ENCODE peak calls at places on chromosomes 13 and 19, in nine cellular contexts. One of them, this sample, is unnamed. For H3K4me1 and H3K9me3, the result is how much of the 10 kb centered on the place peaks cover.

GRCh38 chr13:37966266-37966665 is 96.7 kb upstream of the TRPC4 start:
- DNase-seq in mucosa of descending colon: no peak
- DNase-seq in colonic mucosa: no peak
- DNase-seq in tibial nerve: no peak
- DNase-seq in OCI-LY7: no peak
- DNase-seq in CD8-positive, alpha-beta memory T cell: no peak
- DNase-seq in vagina: no peak
- DNase-seq in CD8-positive, alpha-beta T cell: no peak
- DNase-seq in fibroblast of lung: no peak
- DNase-seq in this sample: no peak

GRCh38 chr19:2014731-2015610 is 543 bp downstream of the BTBD2 start:
- DNase-seq in vagina: no peak
- DNase-seq in CD8-positive, alpha-beta memory T cell: no peak
- DNase-seq in tibial nerve: no peak
- DNase-seq in CD8-positive, alpha-beta T cell: no peak
- DNase-seq in mucosa of descending colon: peak
- DNase-seq in OCI-LY7: peak
- DNase-seq in colonic mucosa: no peak
- DNase-seq in fibroblast of lung: no peak
- DNase-seq in this sample: peak

GRCh38 chr13:75788494-75788991 is 152.4 kb downstream of the LMO7 start:
- DNase-seq in tibial nerve: no peak
- DNase-seq in fibroblast of lung: peak
- DNase-seq in CD8-positive, alpha-beta memory T cell: no peak
- DNase-seq in OCI-LY7: no peak
- DNase-seq in CD8-positive, alpha-beta T cell: no peak
- DNase-seq in colonic mucosa: peak
- DNase-seq in mucosa of descending colon: peak
- DNase-seq in vagina: no peak
- DNase-seq in this sample: no peak

GRCh38 chr13:106550570-106551135 is 15.2 kb upstream of the EFNB2 start:
- DNase-seq in CD8-positive, alpha-beta T cell: no peak
- DNase-seq in vagina: no peak
- DNase-seq in tibial nerve: no peak
- DNase-seq in CD8-positive, alpha-beta memory T cell: no peak
- DNase-seq in fibroblast of lung: no peak
- DNase-seq in colonic mucosa: no peak
- DNase-seq in OCI-LY7: no peak
- DNase-seq in mucosa of descending colon: no peak
- DNase-seq in this sample: no peak

GRCh38 chr13:18944501-18945068 is 237.0 kb downstream of the TUBA3C start:
- DNase-seq in tibial nerve: no peak
- DNase-seq in CD8-positive, alpha-beta T cell: no peak
- DNase-seq in CD8-positive, alpha-beta memory T cell: no peak
- DNase-seq in vagina: no peak
- DNase-seq in mucosa of descending colon: peak
- DNase-seq in colonic mucosa: no peak
- DNase-seq in fibroblast of lung: no peak
- DNase-seq in OCI-LY7: no peak
- DNase-seq in this sample: no peak

GRCh38 chr19:33460221-33460908 is 61.2 kb downstream of the PEPD start:
- DNase-seq in vagina: no peak
- DNase-seq in mucosa of descending colon: no peak
- DNase-seq in CD8-positive, alpha-beta T cell: no peak
- DNase-seq in colonic mucosa: no peak
- DNase-seq in fibroblast of lung: no peak
- DNase-seq in OCI-LY7: no peak
- DNase-seq in tibial nerve: no peak
- DNase-seq in CD8-positive, alpha-beta memory T cell: no peak
- DNase-seq in this sample: no peak

GRCh38 chr13:51629711-51630575 is 45.7 kb downstream of the WDFY2 start:
- DNase-seq in colonic mucosa: no peak
- DNase-seq in CD8-positive, alpha-beta memory T cell: no peak
- DNase-seq in tibial nerve: no peak
- DNase-seq in fibroblast of lung: no peak
- DNase-seq in vagina: no peak
- DNase-seq in OCI-LY7: no peak
- DNase-seq in CD8-positive, alpha-beta T cell: no peak
- DNase-seq in mucosa of descending colon: no peak
- DNase-seq in this sample: no peak

GRCh38 chr13:78370231-78370630 is 233.1 kb downstream of the POU4F1 start:
- DNase-seq in vagina: no peak
- DNase-seq in fibroblast of lung: no peak
- DNase-seq in OCI-LY7: no peak
- DNase-seq in tibial nerve: no peak
- DNase-seq in CD8-positive, alpha-beta memory T cell: no peak
- DNase-seq in CD8-positive, alpha-beta T cell: no peak
- DNase-seq in mucosa of descending colon: no peak
- DNase-seq in colonic mucosa: no peak
- DNase-seq in this sample: no peak

GRCh38 chr19:44552324-44552723 is 22.8 kb upstream of the CEACAM20 start:
- DNase-seq in tibial nerve: no peak
- DNase-seq in colonic mucosa: peak
- DNase-seq in mucosa of descending colon: no peak
- DNase-seq in vagina: no peak
- DNase-seq in OCI-LY7: peak
- DNase-seq in fibroblast of lung: peak
- DNase-seq in CD8-positive, alpha-beta T cell: no peak
- DNase-seq in CD8-positive, alpha-beta memory T cell: no peak
- DNase-seq in this sample: no peak

GRCh38 chr19:12872255-12872654 is 9.0 kb downstream of the DNASE2 start:
- DNase-seq in fibroblast of lung: no peak
- DNase-seq in mucosa of descending colon: no peak
- DNase-seq in CD8-positive, alpha-beta T cell: no peak
- DNase-seq in vagina: no peak
- DNase-seq in OCI-LY7: no peak
- DNase-seq in colonic mucosa: no peak
- DNase-seq in CD8-positive, alpha-beta memory T cell: no peak
- DNase-seq in tibial nerve: no peak
- DNase-seq in this sample: no peak

GRCh38 chr13:111877906-111878305 is 189.0 kb upstream of the SOX1 start:
- DNase-seq in colonic mucosa: no peak
- DNase-seq in CD8-positive, alpha-beta memory T cell: no peak
- DNase-seq in mucosa of descending colon: no peak
- DNase-seq in tibial nerve: no peak
- DNase-seq in fibroblast of lung: no peak
- DNase-seq in CD8-positive, alpha-beta T cell: no peak
- DNase-seq in OCI-LY7: no peak
- DNase-seq in vagina: no peak
- DNase-seq in this sample: no peak

GRCh38 chr19:50205681-50206138 is 2.3 kb downstream of the MYH14 start:
- DNase-seq in mucosa of descending colon: peak
- DNase-seq in tibial nerve: no peak
- DNase-seq in vagina: no peak
- DNase-seq in colonic mucosa: peak
- DNase-seq in CD8-positive, alpha-beta memory T cell: no peak
- DNase-seq in CD8-positive, alpha-beta T cell: no peak
- DNase-seq in fibroblast of lung: no peak
- DNase-seq in OCI-LY7: no peak
- DNase-seq in this sample: no peak

GRCh38 chr13:72521965-72522661 is 205.3 kb downstream of the MZT1 start:
- DNase-seq in tibial nerve: no peak
- DNase-seq in fibroblast of lung: no peak
- DNase-seq in CD8-positive, alpha-beta memory T cell: no peak
- DNase-seq in colonic mucosa: no peak
- DNase-seq in CD8-positive, alpha-beta T cell: no peak
- DNase-seq in mucosa of descending colon: no peak
- DNase-seq in vagina: no peak
- DNase-seq in OCI-LY7: no peak
- DNase-seq in this sample: no peak

GRCh38 chr13:73365240-73365639 is 306.4 kb downstream of the KLF5 start:
- DNase-seq in OCI-LY7: no peak
- DNase-seq in mucosa of descending colon: no peak
- DNase-seq in CD8-positive, alpha-beta memory T cell: no peak
- DNase-seq in vagina: no peak
- DNase-seq in CD8-positive, alpha-beta T cell: no peak
- DNase-seq in fibroblast of lung: no peak
- DNase-seq in colonic mucosa: no peak
- DNase-seq in tibial nerve: no peak
- DNase-seq in this sample: no peak

GRCh38 chr19:38952395-38953165 is 21.8 kb downstream of the MRPS12 start:
- DNase-seq in mucosa of descending colon: no peak
- DNase-seq in vagina: no peak
- DNase-seq in OCI-LY7: peak
- DNase-seq in CD8-positive, alpha-beta memory T cell: no peak
- DNase-seq in fibroblast of lung: no peak
- DNase-seq in colonic mucosa: peak
- DNase-seq in CD8-positive, alpha-beta T cell: no peak
- DNase-seq in tibial nerve: no peak
- DNase-seq in this sample: peak

GRCh38 chr19:16888629-16889371 is at the start of gene F2RL3:
- DNase-seq in fibroblast of lung: peak
- DNase-seq in mucosa of descending colon: peak
- DNase-seq in vagina: no peak
- DNase-seq in CD8-positive, alpha-beta T cell: no peak
- DNase-seq in colonic mucosa: peak
- DNase-seq in tibial nerve: no peak
- DNase-seq in CD8-positive, alpha-beta memory T cell: no peak
- DNase-seq in OCI-LY7: no peak
- DNase-seq in this sample: no peak

DNA sequence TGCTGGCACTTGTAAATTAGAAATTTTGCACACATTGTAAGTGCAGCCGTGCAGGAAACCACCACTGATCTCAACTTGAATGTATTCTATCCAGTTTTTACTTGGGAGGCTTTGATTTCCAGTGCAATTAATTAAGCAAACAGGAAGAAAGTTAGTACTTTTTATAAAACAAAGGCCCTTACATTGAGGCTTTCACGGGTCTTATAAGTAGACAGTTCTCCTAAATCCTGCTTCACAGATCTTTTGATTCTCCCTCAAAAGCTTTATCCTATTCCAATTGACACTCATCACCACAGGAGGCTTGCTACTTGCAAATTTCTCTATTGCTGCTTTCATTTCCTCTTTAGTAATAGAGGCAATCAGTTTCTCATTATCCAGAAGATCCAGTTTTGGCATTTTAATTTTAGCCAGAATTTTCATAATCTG is 90.1 kb downstream of the ERCC5 start:
- DNase-seq in CD8-positive, alpha-beta T cell: no peak
- DNase-seq in tibial nerve: no peak
- DNase-seq in OCI-LY7: peak
- DNase-seq in vagina: no peak
- DNase-seq in fibroblast of lung: no peak
- DNase-seq in CD8-positive, alpha-beta memory T cell: no peak
- DNase-seq in mucosa of descending colon: no peak
- DNase-seq in colonic mucosa: no peak
- DNase-seq in this sample: no peak
- H3K4me1 ChIP-seq in CD8-positive, alpha-beta T cell: under half
- H3K4me1 ChIP-seq in tibial nerve: under half
- H3K4me1 ChIP-seq in OCI-LY7: under half
- H3K4me1 ChIP-seq in vagina: under half
- H3K4me1 ChIP-seq in fibroblast of lung: under half
- H3K4me1 ChIP-seq in CD8-positive, alpha-beta memory T cell: under half
- H3K4me1 ChIP-seq in mucosa of descending colon: under half
- H3K4me1 ChIP-seq in colonic mucosa: under half
- H3K4me1 ChIP-seq in this sample: under half

DNA sequence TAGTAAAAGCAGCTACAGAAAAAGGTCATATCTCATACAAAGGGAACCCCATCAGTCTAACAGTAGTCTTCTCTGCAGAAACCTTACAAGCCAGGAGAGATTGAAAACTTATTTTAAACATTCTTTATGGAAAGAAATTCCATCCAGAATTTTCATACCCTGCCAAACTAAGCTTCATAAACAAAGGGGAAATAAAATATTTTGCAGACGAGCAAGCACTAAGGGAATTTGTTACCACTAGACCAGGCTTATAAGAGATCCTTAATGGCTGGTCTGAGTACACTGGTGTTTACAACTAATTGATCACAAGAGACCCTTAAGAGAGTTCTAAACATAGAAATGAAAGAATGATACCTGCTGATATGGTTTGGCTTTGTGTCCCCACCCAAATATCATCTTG is 128.6 kb upstream of the TNFSF11 start:
- DNase-seq in CD8-positive, alpha-beta T cell: no peak
- DNase-seq in vagina: no peak
- DNase-seq in mucosa of descending colon: no peak
- DNase-seq in tibial nerve: no peak
- DNase-seq in CD8-positive, alpha-beta memory T cell: no peak
- DNase-seq in colonic mucosa: no peak
- DNase-seq in fibroblast of lung: no peak
- DNase-seq in OCI-LY7: no peak
- DNase-seq in this sample: no peak
- H3K9me3 ChIP-seq in CD8-positive, alpha-beta T cell: under half
- H3K9me3 ChIP-seq in vagina: under half
- H3K9me3 ChIP-seq in mucosa of descending colon: under half
- H3K9me3 ChIP-seq in tibial nerve: under half
- H3K9me3 ChIP-seq in CD8-positive, alpha-beta memory T cell: under half
- H3K9me3 ChIP-seq in colonic mucosa: under half
- H3K9me3 ChIP-seq in fibroblast of lung: under half
- H3K9me3 ChIP-seq in OCI-LY7: under half
- H3K9me3 ChIP-seq in this sample: under half

GRCh38 chr19:18388328-18389094 is 2.6 kb downstream of the GDF15 start:
- DNase-seq in vagina: no peak
- DNase-seq in colonic mucosa: peak
- DNase-seq in CD8-positive, alpha-beta T cell: peak
- DNase-seq in tibial nerve: peak
- DNase-seq in mucosa of descending colon: peak
- DNase-seq in CD8-positive, alpha-beta memory T cell: peak
- DNase-seq in fibroblast of lung: peak
- DNase-seq in OCI-LY7: peak
- DNase-seq in this sample: peak
- H3K4me1 ChIP-seq in vagina: under half
- H3K4me1 ChIP-seq in colonic mucosa: under half
- H3K4me1 ChIP-seq in CD8-positive, alpha-beta T cell: under half
- H3K4me1 ChIP-seq in tibial nerve: under half
- H3K4me1 ChIP-seq in mucosa of descending colon: under half
- H3K4me1 ChIP-seq in CD8-positive, alpha-beta memory T cell: under half
- H3K4me1 ChIP-seq in fibroblast of lung: under half
- H3K4me1 ChIP-seq in OCI-LY7: under half
- H3K4me1 ChIP-seq in this sample: under half

GRCh38 chr13:99868767-99869166 is 102.8 kb downstream of the ZIC5 start:
- DNase-seq in OCI-LY7: no peak
- DNase-seq in CD8-positive, alpha-beta memory T cell: no peak
- DNase-seq in colonic mucosa: no peak
- DNase-seq in mucosa of descending colon: no peak
- DNase-seq in fibroblast of lung: no peak
- DNase-seq in CD8-positive, alpha-beta T cell: no peak
- DNase-seq in vagina: no peak
- DNase-seq in tibial nerve: no peak
- DNase-seq in this sample: no peak
- H3K9me3 ChIP-seq in OCI-LY7: under half
- H3K9me3 ChIP-seq in CD8-positive, alpha-beta memory T cell: under half
- H3K9me3 ChIP-seq in colonic mucosa: under half
- H3K9me3 ChIP-seq in mucosa of descending colon: under half
- H3K9me3 ChIP-seq in fibroblast of lung: under half
- H3K9me3 ChIP-seq in CD8-positive, alpha-beta T cell: under half
- H3K9me3 ChIP-seq in vagina: under half
- H3K9me3 ChIP-seq in tibial nerve: under half
- H3K9me3 ChIP-seq in this sample: under half

This sample was measured in CD4-positive, CD25-positive, alpha-beta regulatory T cell.